ENCODE peak calls at places on chromosome 15, in five cellular contexts. I is thyroid gland, C is astrocyte of the spinal cord, Z is ascending aorta, L is osteocyte. A is an unnamed sample.

GRCh38 chr15:85168642-85169173 is 187.1 kb downstream of the PDE8A start:
- DNase-seq in I (peak), C (peak), Z (no peak), L (no peak), A (no peak)

GRCh38 chr15:88800026-88800425 is 3.2 kb upstream of the ACAN start:
- DNase-seq in I (no peak), C (peak), Z (peak), L (no peak), A (no peak)

GRCh38 chr15:74272812-74273211 is 36.7 kb downstream of the CCDC33 start:
- DNase-seq in I (no peak), C (no peak), Z (no peak), L (no peak), A (no peak)

GRCh38 chr15:40590635-40591105 is 3.4 kb upstream of the KNL1 start:
- DNase-seq in I (no peak), C (no peak), Z (no peak), L (no peak), A (no peak)

GRCh38 chr15:49815937-49816336 is 195.1 kb downstream of the DTWD1 start:
- DNase-seq in I (no peak), C (peak), Z (no peak), L (no peak), A (peak)

GRCh38 chr15:59371458-59372351 is 966 bp downstream of the MYO1E start:
- DNase-seq in I (peak), C (no peak), Z (peak), L (peak), A (no peak)

GRCh38 chr15:68386587-68387287 is 45.2 kb downstream of the ITGA11 start:
- DNase-seq in I (no peak), C (no peak), Z (peak), L (no peak), A (no peak)

GRCh38 chr15:95799286-95800187 is 531.0 kb upstream of the NR2F2 start:
- DNase-seq in I (no peak), C (peak), Z (no peak), L (no peak), A (peak)

GRCh38 chr15:65626856-65627255 is 5.1 kb downstream of the SLC24A1 start:
- DNase-seq in I (no peak), C (no peak), Z (no peak), L (no peak), A (no peak)

GRCh38 chr15:38853608-38854007 is 289.0 kb upstream of the RASGRP1 start:
- DNase-seq in I (no peak), C (no peak), Z (no peak), L (no peak), A (no peak)

GRCh38 chr15:85707519-85708338 is 87.0 kb downstream of the KLHL25 start:
- DNase-seq in I (peak), C (peak), Z (no peak), L (no peak), A (no peak)

GRCh38 chr15:68372291-68372811 is 59.6 kb downstream of the ITGA11 start:
- DNase-seq in I (peak), C (peak), Z (peak), L (peak), A (peak)

DNA sequence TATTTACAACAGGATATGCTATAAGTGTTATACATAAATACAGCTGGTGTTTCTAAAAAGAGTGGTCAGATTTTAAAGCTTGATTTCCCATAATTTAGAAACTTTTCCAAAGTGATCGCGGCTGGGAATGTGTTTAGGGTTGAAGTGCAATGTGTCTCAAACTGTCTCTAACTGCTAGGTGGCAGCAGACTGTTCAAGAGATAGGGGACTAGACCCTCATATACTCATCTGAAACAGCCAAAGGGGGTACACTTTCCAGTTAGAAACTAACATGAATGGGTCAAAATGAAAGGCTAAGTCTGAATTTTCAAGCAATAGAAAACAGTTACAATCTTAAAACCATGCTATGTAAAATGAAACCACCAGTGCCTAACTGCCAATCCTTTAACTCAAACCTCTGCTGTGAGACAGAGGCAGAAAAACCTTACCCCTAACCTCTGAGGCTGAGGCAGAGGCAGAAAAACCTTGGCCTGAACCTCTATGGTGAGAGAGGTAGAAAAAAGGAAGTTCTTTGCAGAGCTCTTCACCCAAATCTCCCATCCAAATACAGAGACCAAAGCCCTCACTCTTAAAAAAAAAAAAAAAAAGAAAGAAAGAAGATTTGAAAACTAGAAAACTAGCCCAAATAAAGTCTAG is 595.9 kb downstream of the NTRK3 start:
- DNase-seq in I (no peak), C (no peak), Z (no peak), L (no peak), A (no peak)
- TF ChIP-seq CTCF in I (no peak), C (peak), Z (no peak), L (no peak), A (peak)

GRCh38 chr15:45268135-45268534 is 16.1 kb downstream of the SLC28A2 start:
- DNase-seq in I (no peak), C (no peak), Z (no peak), L (no peak), A (no peak)
- TF ChIP-seq CTCF in I (peak), C (no peak), Z (no peak), L (no peak), A (no peak)

GRCh38 chr15:63983071-63983711 is 63.1 kb downstream of the DAPK2 start:
- DNase-seq in I (no peak), C (no peak), Z (peak), L (no peak), A (no peak)
- TF ChIP-seq CTCF in I (no peak), C (peak), Z (no peak), L (peak), A (no peak)

DNA sequence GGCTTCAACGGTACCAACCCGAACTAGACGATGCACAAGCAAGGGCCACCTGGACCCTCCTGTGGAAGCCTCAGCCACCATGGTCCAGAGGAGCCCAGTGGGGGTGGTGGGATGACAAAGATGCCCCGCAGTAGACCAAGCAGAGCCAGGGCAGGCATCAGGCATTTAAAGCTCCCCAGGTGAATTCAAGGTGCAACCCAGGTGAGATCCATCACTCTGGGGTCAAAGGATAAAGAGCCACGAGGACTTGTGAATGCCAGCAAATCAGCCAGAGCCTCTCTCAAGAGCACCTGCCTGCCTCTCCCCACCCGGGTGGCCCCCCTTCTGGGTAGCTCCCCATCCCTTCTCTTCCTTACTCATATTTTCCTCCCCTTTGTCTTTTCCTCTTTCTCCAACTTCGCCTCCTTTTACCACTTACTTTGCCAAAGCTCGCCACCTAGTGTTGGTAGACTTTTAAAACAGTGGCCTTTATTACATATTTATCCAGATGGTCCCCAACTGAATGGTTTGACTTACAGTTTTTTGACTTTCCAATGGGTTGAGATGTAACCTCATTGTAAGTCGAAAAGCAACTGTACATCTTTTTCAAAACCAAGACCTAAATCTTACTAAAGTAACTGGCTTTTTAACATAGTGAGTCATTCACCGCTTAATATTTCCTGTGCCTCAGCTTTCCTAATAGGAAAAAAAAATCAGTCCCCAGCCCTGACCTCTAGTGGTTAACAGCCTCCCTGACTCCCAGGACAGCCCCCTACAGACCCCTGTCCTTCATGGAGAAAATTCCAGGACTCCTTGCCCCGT is 18.8 kb downstream of the PLA2G4F start:
- DNase-seq in I (peak), C (peak), Z (peak), L (peak), A (peak)
- TF ChIP-seq CTCF in I (peak), C (peak), Z (peak), L (peak), A (peak)

GRCh38 chr15:92069308-92070244 is 216.1 kb downstream of the SLCO3A1 start:
- DNase-seq in I (peak), C (peak), Z (peak), L (no peak), A (peak)
- TF ChIP-seq CTCF in I (no peak), C (no peak), Z (no peak), L (no peak), A (no peak)